ENCODE peak calls at places on chromosomes 2 and 18, in five cellular contexts. Q, M, J, O and W are unnamed samples.

GRCh38 chr2:9806298-9806610 is 37.0 kb upstream of the TAF1B start:
- DNase-seq in Q (no peak), M (no peak), J (no peak), O (no peak), W (no peak)

GRCh38 chr2:3108105-3108504 is 269.5 kb downstream of the EIPR1 start:
- DNase-seq in Q (no peak), M (no peak), J (peak; percentile 52), O (no peak), W (no peak)

GRCh38 chr2:193240752-193241151 is 1046.0 kb upstream of the TMEFF2 start:
- DNase-seq in Q (no peak), M (peak; percentile 7), J (peak; percentile 2), O (no peak), W (no peak)

GRCh38 chr2:27191107-27191829 is 20.6 kb upstream of the ATRAID start:
- DNase-seq in Q (peak; percentile 79), M (peak; percentile 76), J (peak; percentile 80), O (peak; percentile 62), W (peak; percentile 72)

GRCh38 chr2:64654993-64655666 is 1.4 kb upstream of the SERTAD2 start:
- DNase-seq in Q (peak; percentile 52), M (peak; percentile 77), J (no peak), O (peak; percentile 27), W (peak; percentile 66)

GRCh38 chr18:77208969-77209368 is 40.7 kb upstream of the GALR1 start:
- DNase-seq in Q (peak; percentile 47), M (peak; percentile 80), J (no peak), O (peak; percentile 78), W (peak; percentile 77)

GRCh38 chr2:143601828-143602227 is 472.6 kb downstream of the ARHGAP15 start:
- DNase-seq in Q (no peak), M (no peak), J (no peak), O (no peak), W (no peak)

GRCh38 chr2:189751080-189751658 is 11.4 kb downstream of the OSGEPL1 start:
- DNase-seq in Q (peak; percentile 51), M (peak; percentile 59), J (peak; percentile 44), O (peak; percentile 45), W (peak; percentile 69)

GRCh38 chr2:143375376-143375880 is 246.2 kb downstream of the ARHGAP15 start:
- DNase-seq in Q (no peak), M (no peak), J (no peak), O (no peak), W (no peak)

GRCh38 chr2:169073972-169074751 is 4.8 kb downstream of the DHRS9 start:
- DNase-seq in Q (no peak), M (no peak), J (no peak), O (peak; percentile 35), W (peak; percentile 54)

GRCh38 chr2:627926-628560 is 49.2 kb downstream of the TMEM18 start:
- DNase-seq in Q (no peak), M (no peak), J (no peak), O (no peak), W (no peak)

GRCh38 chr2:60867848-60868247 is 13.5 kb upstream of the REL start:
- DNase-seq in Q (no peak), M (no peak), J (no peak), O (no peak), W (no peak)

GRCh38 chr2:43818761-43819160 is 19.9 kb downstream of the ABCG5 start:
- DNase-seq in Q (peak; percentile 42), M (peak; percentile 59), J (no peak), O (peak; percentile 63), W (peak; percentile 70)

GRCh38 chr2:225355788-225356187 is 43.7 kb upstream of the NYAP2 start:
- DNase-seq in Q (no peak), M (no peak), J (no peak), O (no peak), W (no peak)

GRCh38 chr2:135227386-135227785 is 175.3 kb downstream of the RAB3GAP1 start:
- DNase-seq in Q (peak; percentile 67), M (peak; percentile 79), J (no peak), O (no peak), W (peak; percentile 14)

GRCh38 chr2:39135678-39136259 is 14.9 kb upstream of the SOS1 start:
- DNase-seq in Q (no peak), M (no peak), J (no peak), O (no peak), W (no peak)

GRCh38 chr2:241063093-241063551 is 39.0 kb downstream of the MTERF4 start:
- DNase-seq in Q (no peak), M (no peak), J (peak; percentile 67), O (no peak), W (no peak)

GRCh38 chr18:68447286-68447685 is 267.6 kb downstream of the TMX3 start:
- DNase-seq in Q (peak; percentile 79), M (peak; percentile 87), J (no peak), O (no peak), W (peak; percentile 82)

GRCh38 chr2:28283861-28284260 is 108.8 kb upstream of the FOSL2 start:
- DNase-seq in Q (no peak), M (no peak), J (no peak), O (no peak), W (no peak)

GRCh38 chr2:241109210-241110088 is 7.4 kb upstream of the MTERF4 start:
- DNase-seq in Q (no peak), M (no peak), J (peak; percentile 31), O (no peak), W (no peak)

GRCh38 chr2:23249348-23249747 is 135.6 kb upstream of the KLHL29 start:
- DNase-seq in Q (no peak), M (peak; percentile 94), J (no peak), O (no peak), W (no peak)

GRCh38 chr18:27731211-27731610 is 445.7 kb downstream of the CDH2 start:
- DNase-seq in Q (no peak), M (no peak), J (no peak), O (no peak), W (no peak)

GRCh38 chr2:101500175-101500574 is 25.3 kb upstream of the RFX8 start:
- DNase-seq in Q (peak; percentile 47), M (peak; percentile 40), J (no peak), O (no peak), W (no peak)

GRCh38 chr2:204900487-204900886 is 355.2 kb downstream of the PARD3B start:
- DNase-seq in Q (no peak), M (no peak), J (no peak), O (peak; percentile 48), W (no peak)

GRCh38 chr2:148209598-148209997 is 188.7 kb downstream of the MBD5 start:
- DNase-seq in Q (peak; percentile 9), M (no peak), J (no peak), O (peak; percentile 24), W (peak; percentile 8)